ENCODE peak calls at places on chromosomes 1 and 21, in ten cellular contexts. One of them, this sample, is unnamed.

GRCh38 chr1:113990966-113991365 is 11.7 kb downstream of the OLFML3 start:
- DNase-seq in H54: no peak
- DNase-seq in aorta: no peak
- DNase-seq in lower lobe of right lung: no peak
- DNase-seq in stimulated activated CD4-positive, alpha-beta T cell treated with anti-CD3 and anti-CD28 coated beads, Interleukin-1b, Interleukin-23, amount 100 ng/mL, for 24 hours: no peak
- DNase-seq in iris pigment epithelial cell: no peak
- DNase-seq in fibroblast of pulmonary artery: no peak
- DNase-seq in cardiac septum: no peak
- DNase-seq in KBM-7: no peak
- DNase-seq in AG09319: no peak
- DNase-seq in this sample: no peak

GRCh38 chr1:33815061-33815460 is 48.8 kb upstream of the HMGB4 start:
- DNase-seq in H54: peak
- DNase-seq in aorta: no peak
- DNase-seq in lower lobe of right lung: no peak
- DNase-seq in stimulated activated CD4-positive, alpha-beta T cell treated with anti-CD3 and anti-CD28 coated beads, Interleukin-1b, Interleukin-23, amount 100 ng/mL, for 24 hours: no peak
- DNase-seq in iris pigment epithelial cell: peak
- DNase-seq in fibroblast of pulmonary artery: peak
- DNase-seq in cardiac septum: no peak
- DNase-seq in KBM-7: no peak
- DNase-seq in AG09319: peak
- DNase-seq in this sample: no peak

GRCh38 chr1:71634159-71634558 is 553.3 kb upstream of the ZRANB2 start:
- DNase-seq in H54: no peak
- DNase-seq in aorta: no peak
- DNase-seq in lower lobe of right lung: no peak
- DNase-seq in stimulated activated CD4-positive, alpha-beta T cell treated with anti-CD3 and anti-CD28 coated beads, Interleukin-1b, Interleukin-23, amount 100 ng/mL, for 24 hours: no peak
- DNase-seq in iris pigment epithelial cell: no peak
- DNase-seq in fibroblast of pulmonary artery: no peak
- DNase-seq in cardiac septum: no peak
- DNase-seq in KBM-7: no peak
- DNase-seq in AG09319: no peak
- DNase-seq in this sample: no peak

GRCh38 chr1:15323351-15323988 is 76.4 kb downstream of the FHAD1 start:
- DNase-seq in H54: peak
- DNase-seq in aorta: peak
- DNase-seq in lower lobe of right lung: peak
- DNase-seq in stimulated activated CD4-positive, alpha-beta T cell treated with anti-CD3 and anti-CD28 coated beads, Interleukin-1b, Interleukin-23, amount 100 ng/mL, for 24 hours: peak
- DNase-seq in iris pigment epithelial cell: peak
- DNase-seq in fibroblast of pulmonary artery: peak
- DNase-seq in cardiac septum: peak
- DNase-seq in KBM-7: peak
- DNase-seq in AG09319: no peak
- DNase-seq in this sample: peak

GRCh38 chr21:25809013-25809412 is 74.2 kb downstream of the GABPA start:
- DNase-seq in H54: peak
- DNase-seq in aorta: no peak
- DNase-seq in lower lobe of right lung: no peak
- DNase-seq in stimulated activated CD4-positive, alpha-beta T cell treated with anti-CD3 and anti-CD28 coated beads, Interleukin-1b, Interleukin-23, amount 100 ng/mL, for 24 hours: no peak
- DNase-seq in iris pigment epithelial cell: peak
- DNase-seq in fibroblast of pulmonary artery: no peak
- DNase-seq in cardiac septum: no peak
- DNase-seq in KBM-7: no peak
- DNase-seq in AG09319: no peak
- DNase-seq in this sample: no peak

GRCh38 chr1:28521502-28522164 is 15.8 kb downstream of the RCC1 start:
- DNase-seq in H54: no peak
- DNase-seq in aorta: no peak
- DNase-seq in lower lobe of right lung: no peak
- DNase-seq in stimulated activated CD4-positive, alpha-beta T cell treated with anti-CD3 and anti-CD28 coated beads, Interleukin-1b, Interleukin-23, amount 100 ng/mL, for 24 hours: no peak
- DNase-seq in iris pigment epithelial cell: no peak
- DNase-seq in fibroblast of pulmonary artery: no peak
- DNase-seq in cardiac septum: no peak
- DNase-seq in KBM-7: no peak
- DNase-seq in AG09319: no peak
- DNase-seq in this sample: no peak

GRCh38 chr21:42067531-42068255 is 3.4 kb upstream of the UMODL1 start:
- DNase-seq in H54: no peak
- DNase-seq in aorta: no peak
- DNase-seq in lower lobe of right lung: no peak
- DNase-seq in stimulated activated CD4-positive, alpha-beta T cell treated with anti-CD3 and anti-CD28 coated beads, Interleukin-1b, Interleukin-23, amount 100 ng/mL, for 24 hours: no peak
- DNase-seq in iris pigment epithelial cell: no peak
- DNase-seq in fibroblast of pulmonary artery: no peak
- DNase-seq in cardiac septum: no peak
- DNase-seq in KBM-7: no peak
- DNase-seq in AG09319: no peak
- DNase-seq in this sample: no peak

GRCh38 chr21:45768011-45768740 is 124.7 kb downstream of the PCBP3 start:
- DNase-seq in H54: no peak
- DNase-seq in aorta: no peak
- DNase-seq in lower lobe of right lung: no peak
- DNase-seq in stimulated activated CD4-positive, alpha-beta T cell treated with anti-CD3 and anti-CD28 coated beads, Interleukin-1b, Interleukin-23, amount 100 ng/mL, for 24 hours: peak
- DNase-seq in iris pigment epithelial cell: peak
- DNase-seq in fibroblast of pulmonary artery: peak
- DNase-seq in cardiac septum: no peak
- DNase-seq in KBM-7: no peak
- DNase-seq in AG09319: no peak
- DNase-seq in this sample: no peak

GRCh38 chr1:213111502-213111901 is 60.5 kb downstream of the RPS6KC1 start:
- DNase-seq in H54: no peak
- DNase-seq in aorta: no peak
- DNase-seq in lower lobe of right lung: no peak
- DNase-seq in stimulated activated CD4-positive, alpha-beta T cell treated with anti-CD3 and anti-CD28 coated beads, Interleukin-1b, Interleukin-23, amount 100 ng/mL, for 24 hours: no peak
- DNase-seq in iris pigment epithelial cell: no peak
- DNase-seq in fibroblast of pulmonary artery: no peak
- DNase-seq in cardiac septum: no peak
- DNase-seq in KBM-7: no peak
- DNase-seq in AG09319: no peak
- DNase-seq in this sample: no peak

GRCh38 chr1:234970731-234971476 is 157.7 kb downstream of the TOMM20 start:
- DNase-seq in H54: peak
- DNase-seq in aorta: peak
- DNase-seq in lower lobe of right lung: peak
- DNase-seq in stimulated activated CD4-positive, alpha-beta T cell treated with anti-CD3 and anti-CD28 coated beads, Interleukin-1b, Interleukin-23, amount 100 ng/mL, for 24 hours: no peak
- DNase-seq in iris pigment epithelial cell: peak
- DNase-seq in fibroblast of pulmonary artery: peak
- DNase-seq in cardiac septum: no peak
- DNase-seq in KBM-7: peak
- DNase-seq in AG09319: peak
- DNase-seq in this sample: no peak

GRCh38 chr1:110525250-110525597 is 6.2 kb upstream of the KCNA10 start:
- DNase-seq in H54: peak
- DNase-seq in aorta: no peak
- DNase-seq in lower lobe of right lung: no peak
- DNase-seq in stimulated activated CD4-positive, alpha-beta T cell treated with anti-CD3 and anti-CD28 coated beads, Interleukin-1b, Interleukin-23, amount 100 ng/mL, for 24 hours: no peak
- DNase-seq in iris pigment epithelial cell: no peak
- DNase-seq in fibroblast of pulmonary artery: no peak
- DNase-seq in cardiac septum: no peak
- DNase-seq in KBM-7: no peak
- DNase-seq in AG09319: no peak
- DNase-seq in this sample: no peak

GRCh38 chr1:241888232-241888631 is 40.2 kb downstream of the EXO1 start:
- DNase-seq in H54: no peak
- DNase-seq in aorta: no peak
- DNase-seq in lower lobe of right lung: no peak
- DNase-seq in stimulated activated CD4-positive, alpha-beta T cell treated with anti-CD3 and anti-CD28 coated beads, Interleukin-1b, Interleukin-23, amount 100 ng/mL, for 24 hours: no peak
- DNase-seq in iris pigment epithelial cell: peak
- DNase-seq in fibroblast of pulmonary artery: no peak
- DNase-seq in cardiac septum: no peak
- DNase-seq in KBM-7: no peak
- DNase-seq in AG09319: no peak
- DNase-seq in this sample: no peak

GRCh38 chr1:147625274-147625986 is 44.9 kb downstream of the ACP6 start:
- DNase-seq in H54: no peak
- DNase-seq in aorta: no peak
- DNase-seq in lower lobe of right lung: no peak
- DNase-seq in stimulated activated CD4-positive, alpha-beta T cell treated with anti-CD3 and anti-CD28 coated beads, Interleukin-1b, Interleukin-23, amount 100 ng/mL, for 24 hours: no peak
- DNase-seq in iris pigment epithelial cell: no peak
- DNase-seq in fibroblast of pulmonary artery: no peak
- DNase-seq in cardiac septum: no peak
- DNase-seq in KBM-7: peak
- DNase-seq in AG09319: no peak
- DNase-seq in this sample: no peak

GRCh38 chr1:166903232-166903631 is 27.2 kb upstream of the TADA1 start:
- DNase-seq in H54: no peak
- DNase-seq in aorta: no peak
- DNase-seq in lower lobe of right lung: no peak
- DNase-seq in stimulated activated CD4-positive, alpha-beta T cell treated with anti-CD3 and anti-CD28 coated beads, Interleukin-1b, Interleukin-23, amount 100 ng/mL, for 24 hours: no peak
- DNase-seq in iris pigment epithelial cell: no peak
- DNase-seq in fibroblast of pulmonary artery: no peak
- DNase-seq in cardiac septum: no peak
- DNase-seq in KBM-7: peak
- DNase-seq in AG09319: no peak
- DNase-seq in this sample: no peak

GRCh38 chr1:41802532-41803501 is 115.9 kb downstream of the HIVEP3 start:
- DNase-seq in H54: no peak
- DNase-seq in aorta: peak
- DNase-seq in lower lobe of right lung: peak
- DNase-seq in stimulated activated CD4-positive, alpha-beta T cell treated with anti-CD3 and anti-CD28 coated beads, Interleukin-1b, Interleukin-23, amount 100 ng/mL, for 24 hours: no peak
- DNase-seq in iris pigment epithelial cell: no peak
- DNase-seq in fibroblast of pulmonary artery: no peak
- DNase-seq in cardiac septum: peak
- DNase-seq in KBM-7: peak
- DNase-seq in AG09319: no peak
- DNase-seq in this sample: no peak

GRCh38 chr1:177849130-177849529 is 120.7 kb downstream of the SEC16B start:
- DNase-seq in H54: no peak
- DNase-seq in aorta: no peak
- DNase-seq in lower lobe of right lung: no peak
- DNase-seq in stimulated activated CD4-positive, alpha-beta T cell treated with anti-CD3 and anti-CD28 coated beads, Interleukin-1b, Interleukin-23, amount 100 ng/mL, for 24 hours: no peak
- DNase-seq in iris pigment epithelial cell: peak
- DNase-seq in fibroblast of pulmonary artery: peak
- DNase-seq in cardiac septum: no peak
- DNase-seq in KBM-7: no peak
- DNase-seq in AG09319: no peak
- DNase-seq in this sample: no peak

GRCh38 chr1:1438531-1439381 is 3.3 kb downstream of the VWA1 start:
- DNase-seq in H54: no peak
- DNase-seq in aorta: no peak
- DNase-seq in lower lobe of right lung: no peak
- DNase-seq in stimulated activated CD4-positive, alpha-beta T cell treated with anti-CD3 and anti-CD28 coated beads, Interleukin-1b, Interleukin-23, amount 100 ng/mL, for 24 hours: no peak
- DNase-seq in iris pigment epithelial cell: no peak
- DNase-seq in fibroblast of pulmonary artery: no peak
- DNase-seq in cardiac septum: no peak
- DNase-seq in KBM-7: no peak
- DNase-seq in AG09319: no peak
- DNase-seq in this sample: no peak

GRCh38 chr1:85027242-85027983 is 20.9 kb downstream of the MCOLN3 start:
- DNase-seq in H54: no peak
- DNase-seq in aorta: no peak
- DNase-seq in lower lobe of right lung: no peak
- DNase-seq in stimulated activated CD4-positive, alpha-beta T cell treated with anti-CD3 and anti-CD28 coated beads, Interleukin-1b, Interleukin-23, amount 100 ng/mL, for 24 hours: no peak
- DNase-seq in iris pigment epithelial cell: peak
- DNase-seq in fibroblast of pulmonary artery: peak
- DNase-seq in cardiac septum: no peak
- DNase-seq in KBM-7: no peak
- DNase-seq in AG09319: peak
- DNase-seq in this sample: peak

GRCh38 chr1:154866995-154867795 is 2.9 kb downstream of the KCNN3 start:
- DNase-seq in H54: peak
- DNase-seq in aorta: peak
- DNase-seq in lower lobe of right lung: no peak
- DNase-seq in stimulated activated CD4-positive, alpha-beta T cell treated with anti-CD3 and anti-CD28 coated beads, Interleukin-1b, Interleukin-23, amount 100 ng/mL, for 24 hours: peak
- DNase-seq in iris pigment epithelial cell: peak
- DNase-seq in fibroblast of pulmonary artery: peak
- DNase-seq in cardiac septum: no peak
- DNase-seq in KBM-7: no peak
- DNase-seq in AG09319: no peak
- DNase-seq in this sample: no peak

GRCh38 chr1:230821346-230821745 is 47.0 kb downstream of the C1orf198 start:
- DNase-seq in H54: no peak
- DNase-seq in aorta: no peak
- DNase-seq in lower lobe of right lung: no peak
- DNase-seq in stimulated activated CD4-positive, alpha-beta T cell treated with anti-CD3 and anti-CD28 coated beads, Interleukin-1b, Interleukin-23, amount 100 ng/mL, for 24 hours: no peak
- DNase-seq in iris pigment epithelial cell: no peak
- DNase-seq in fibroblast of pulmonary artery: no peak
- DNase-seq in cardiac septum: no peak
- DNase-seq in KBM-7: no peak
- DNase-seq in AG09319: no peak
- DNase-seq in this sample: no peak

GRCh38 chr1:203135636-203136305 is 8.2 kb downstream of the ADORA1 start:
- DNase-seq in H54: no peak
- DNase-seq in aorta: no peak
- DNase-seq in lower lobe of right lung: no peak
- DNase-seq in stimulated activated CD4-positive, alpha-beta T cell treated with anti-CD3 and anti-CD28 coated beads, Interleukin-1b, Interleukin-23, amount 100 ng/mL, for 24 hours: no peak
- DNase-seq in iris pigment epithelial cell: no peak
- DNase-seq in fibroblast of pulmonary artery: no peak
- DNase-seq in cardiac septum: peak
- DNase-seq in KBM-7: peak
- DNase-seq in AG09319: no peak
- DNase-seq in this sample: no peak

GRCh38 chr1:100353073-100353801 is 931 bp downstream of the CDC14A start:
- DNase-seq in H54: no peak
- DNase-seq in aorta: no peak
- DNase-seq in lower lobe of right lung: peak
- DNase-seq in stimulated activated CD4-positive, alpha-beta T cell treated with anti-CD3 and anti-CD28 coated beads, Interleukin-1b, Interleukin-23, amount 100 ng/mL, for 24 hours: no peak
- DNase-seq in iris pigment epithelial cell: no peak
- DNase-seq in fibroblast of pulmonary artery: no peak
- DNase-seq in cardiac septum: peak
- DNase-seq in KBM-7: peak
- DNase-seq in AG09319: no peak
- DNase-seq in this sample: no peak

GRCh38 chr1:44733365-44733764 is 2.4 kb upstream of the RNU5D-1 start:
- DNase-seq in H54: no peak
- DNase-seq in aorta: no peak
- DNase-seq in lower lobe of right lung: no peak
- DNase-seq in stimulated activated CD4-positive, alpha-beta T cell treated with anti-CD3 and anti-CD28 coated beads, Interleukin-1b, Interleukin-23, amount 100 ng/mL, for 24 hours: no peak
- DNase-seq in iris pigment epithelial cell: peak
- DNase-seq in fibroblast of pulmonary artery: peak
- DNase-seq in cardiac septum: no peak
- DNase-seq in KBM-7: no peak
- DNase-seq in AG09319: no peak
- DNase-seq in this sample: no peak

GRCh38 chr1:94186946-94187345 is 50.4 kb downstream of the ARHGAP29 start:
- DNase-seq in H54: no peak
- DNase-seq in aorta: no peak
- DNase-seq in lower lobe of right lung: no peak
- DNase-seq in stimulated activated CD4-positive, alpha-beta T cell treated with anti-CD3 and anti-CD28 coated beads, Interleukin-1b, Interleukin-23, amount 100 ng/mL, for 24 hours: no peak
- DNase-seq in iris pigment epithelial cell: no peak
- DNase-seq in fibroblast of pulmonary artery: no peak
- DNase-seq in cardiac septum: no peak
- DNase-seq in KBM-7: no peak
- DNase-seq in AG09319: no peak
- DNase-seq in this sample: no peak

GRCh38 chr1:153957744-153958110 is 685 bp downstream of the CRTC2 start:
- DNase-seq in H54: no peak
- DNase-seq in aorta: no peak
- DNase-seq in lower lobe of right lung: no peak
- DNase-seq in stimulated activated CD4-positive, alpha-beta T cell treated with anti-CD3 and anti-CD28 coated beads, Interleukin-1b, Interleukin-23, amount 100 ng/mL, for 24 hours: no peak
- DNase-seq in iris pigment epithelial cell: peak
- DNase-seq in fibroblast of pulmonary artery: no peak
- DNase-seq in cardiac septum: no peak
- DNase-seq in KBM-7: peak
- DNase-seq in AG09319: no peak
- DNase-seq in this sample: no peak

GRCh38 chr1:8955367-8955766 is 9.7 kb downstream of the CA6 start:
- DNase-seq in H54: no peak
- DNase-seq in aorta: no peak
- DNase-seq in lower lobe of right lung: no peak
- DNase-seq in stimulated activated CD4-positive, alpha-beta T cell treated with anti-CD3 and anti-CD28 coated beads, Interleukin-1b, Interleukin-23, amount 100 ng/mL, for 24 hours: no peak
- DNase-seq in iris pigment epithelial cell: no peak
- DNase-seq in fibroblast of pulmonary artery: no peak
- DNase-seq in cardiac septum: no peak
- DNase-seq in KBM-7: no peak
- DNase-seq in AG09319: no peak
- DNase-seq in this sample: no peak

GRCh38 chr21:35963920-35964451 is 96.3 kb downstream of the SETD4 start:
- DNase-seq in H54: peak
- DNase-seq in aorta: no peak
- DNase-seq in lower lobe of right lung: no peak
- DNase-seq in stimulated activated CD4-positive, alpha-beta T cell treated with anti-CD3 and anti-CD28 coated beads, Interleukin-1b, Interleukin-23, amount 100 ng/mL, for 24 hours: no peak
- DNase-seq in iris pigment epithelial cell: no peak
- DNase-seq in fibroblast of pulmonary artery: no peak
- DNase-seq in cardiac septum: no peak
- DNase-seq in KBM-7: peak
- DNase-seq in AG09319: no peak
- DNase-seq in this sample: no peak

GRCh38 chr1:107748529-107748928 is 216.5 kb downstream of the VAV3 start:
- DNase-seq in H54: no peak
- DNase-seq in aorta: no peak
- DNase-seq in lower lobe of right lung: no peak
- DNase-seq in stimulated activated CD4-positive, alpha-beta T cell treated with anti-CD3 and anti-CD28 coated beads, Interleukin-1b, Interleukin-23, amount 100 ng/mL, for 24 hours: no peak
- DNase-seq in iris pigment epithelial cell: peak
- DNase-seq in fibroblast of pulmonary artery: peak
- DNase-seq in cardiac septum: no peak
- DNase-seq in KBM-7: peak
- DNase-seq in AG09319: no peak
- DNase-seq in this sample: no peak